ENCODE peak calls at places on chromosome 11, in ten cellular contexts. One of them, this sample, is unnamed.
A peak's percentile ranks its signal among the peaks of the same experiment; 100 is the strongest.

GRCh38 chr11:32960553-32961164 is 55.0 kb upstream of the DEPDC7 start:
- DNase-seq in colonic mucosa: no peak
- DNase-seq in brain microvascular endothelial cell: no peak
- DNase-seq in dorsolateral prefrontal cortex: no peak
- DNase-seq in left lung: no peak
- DNase-seq in left ventricle myocardium inferior: no peak
- DNase-seq in mesenchymal stem cell: peak; percentile 63
- DNase-seq in sigmoid colon: no peak
- DNase-seq in ovary: no peak
- DNase-seq in WERI-Rb-1: no peak
- DNase-seq in this sample: no peak

GRCh38 chr11:12149672-12150225 is 39.4 kb downstream of the MICAL2 start:
- DNase-seq in colonic mucosa: no peak
- DNase-seq in brain microvascular endothelial cell: no peak
- DNase-seq in dorsolateral prefrontal cortex: no peak
- DNase-seq in left lung: no peak
- DNase-seq in left ventricle myocardium inferior: no peak
- DNase-seq in mesenchymal stem cell: peak; percentile 73
- DNase-seq in sigmoid colon: no peak
- DNase-seq in ovary: no peak
- DNase-seq in WERI-Rb-1: no peak
- DNase-seq in this sample: no peak

GRCh38 chr11:62725686-62726085 is 1.6 kb downstream of the HNRNPUL2 start:
- DNase-seq in colonic mucosa: peak; percentile 33
- DNase-seq in brain microvascular endothelial cell: no peak
- DNase-seq in dorsolateral prefrontal cortex: no peak
- DNase-seq in left lung: no peak
- DNase-seq in left ventricle myocardium inferior: no peak
- DNase-seq in mesenchymal stem cell: no peak
- DNase-seq in sigmoid colon: no peak
- DNase-seq in ovary: no peak
- DNase-seq in WERI-Rb-1: no peak
- DNase-seq in this sample: no peak

GRCh38 chr11:103920449-103920848 is 116.0 kb upstream of the DDI1 start:
- DNase-seq in colonic mucosa: no peak
- DNase-seq in brain microvascular endothelial cell: no peak
- DNase-seq in dorsolateral prefrontal cortex: no peak
- DNase-seq in left lung: no peak
- DNase-seq in left ventricle myocardium inferior: no peak
- DNase-seq in mesenchymal stem cell: peak; percentile 35
- DNase-seq in sigmoid colon: no peak
- DNase-seq in ovary: no peak
- DNase-seq in WERI-Rb-1: no peak
- DNase-seq in this sample: no peak

GRCh38 chr11:87398913-87399312 is 361.2 kb downstream of the TMEM135 start:
- DNase-seq in colonic mucosa: peak; percentile 36
- DNase-seq in brain microvascular endothelial cell: no peak
- DNase-seq in dorsolateral prefrontal cortex: no peak
- DNase-seq in left lung: no peak
- DNase-seq in left ventricle myocardium inferior: peak; percentile 57
- DNase-seq in mesenchymal stem cell: no peak
- DNase-seq in sigmoid colon: peak; percentile 88
- DNase-seq in ovary: no peak
- DNase-seq in WERI-Rb-1: no peak
- DNase-seq in this sample: peak; percentile 36

GRCh38 chr11:77100166-77101042 is 2.2 kb upstream of the OMP start:
- DNase-seq in colonic mucosa: no peak
- DNase-seq in brain microvascular endothelial cell: no peak
- DNase-seq in dorsolateral prefrontal cortex: no peak
- DNase-seq in left lung: peak; percentile 55
- DNase-seq in left ventricle myocardium inferior: peak; percentile 9
- DNase-seq in mesenchymal stem cell: no peak
- DNase-seq in sigmoid colon: peak; percentile 50
- DNase-seq in ovary: peak; percentile 15
- DNase-seq in WERI-Rb-1: no peak
- DNase-seq in this sample: peak; percentile 5

GRCh38 chr11:130308925-130309324 is 5.8 kb downstream of the ZBTB44 start:
- DNase-seq in colonic mucosa: no peak
- DNase-seq in brain microvascular endothelial cell: peak; percentile 2
- DNase-seq in dorsolateral prefrontal cortex: no peak
- DNase-seq in left lung: no peak
- DNase-seq in left ventricle myocardium inferior: no peak
- DNase-seq in mesenchymal stem cell: no peak
- DNase-seq in sigmoid colon: no peak
- DNase-seq in ovary: no peak
- DNase-seq in WERI-Rb-1: no peak
- DNase-seq in this sample: no peak

GRCh38 chr11:116787786-116788486 is at the start of gene ZPR1:
- DNase-seq in colonic mucosa: peak; percentile 91
- DNase-seq in brain microvascular endothelial cell: peak; percentile 65
- DNase-seq in dorsolateral prefrontal cortex: peak; percentile 77
- DNase-seq in left lung: peak; percentile 97
- DNase-seq in left ventricle myocardium inferior: peak; percentile 88
- DNase-seq in mesenchymal stem cell: peak; percentile 83
- DNase-seq in sigmoid colon: peak; percentile 92
- DNase-seq in ovary: peak; percentile 79
- DNase-seq in WERI-Rb-1: peak; percentile 67
- DNase-seq in this sample: peak; percentile 82

GRCh38 chr11:93116641-93117577 is 80.9 kb downstream of the SLC36A4 start:
- DNase-seq in colonic mucosa: peak; percentile 92
- DNase-seq in brain microvascular endothelial cell: no peak
- DNase-seq in dorsolateral prefrontal cortex: no peak
- DNase-seq in left lung: no peak
- DNase-seq in left ventricle myocardium inferior: no peak
- DNase-seq in mesenchymal stem cell: no peak
- DNase-seq in sigmoid colon: no peak
- DNase-seq in ovary: no peak
- DNase-seq in WERI-Rb-1: no peak
- DNase-seq in this sample: peak; percentile 19

GRCh38 chr11:34213366-34213765 is 107.9 kb downstream of the NAT10 start:
- DNase-seq in colonic mucosa: no peak
- DNase-seq in brain microvascular endothelial cell: no peak
- DNase-seq in dorsolateral prefrontal cortex: no peak
- DNase-seq in left lung: no peak
- DNase-seq in left ventricle myocardium inferior: no peak
- DNase-seq in mesenchymal stem cell: peak; percentile 29
- DNase-seq in sigmoid colon: no peak
- DNase-seq in ovary: no peak
- DNase-seq in WERI-Rb-1: no peak
- DNase-seq in this sample: no peak

GRCh38 chr11:3665336-3666022 is 5.7 kb downstream of the CHRNA10 start:
- DNase-seq in colonic mucosa: no peak
- DNase-seq in brain microvascular endothelial cell: no peak
- DNase-seq in dorsolateral prefrontal cortex: no peak
- DNase-seq in left lung: no peak
- DNase-seq in left ventricle myocardium inferior: no peak
- DNase-seq in mesenchymal stem cell: no peak
- DNase-seq in sigmoid colon: no peak
- DNase-seq in ovary: no peak
- DNase-seq in WERI-Rb-1: no peak
- DNase-seq in this sample: no peak

GRCh38 chr11:120096756-120097191 is 41.1 kb downstream of the TRIM29 start:
- DNase-seq in colonic mucosa: no peak
- DNase-seq in brain microvascular endothelial cell: no peak
- DNase-seq in dorsolateral prefrontal cortex: no peak
- DNase-seq in left lung: no peak
- DNase-seq in left ventricle myocardium inferior: no peak
- DNase-seq in mesenchymal stem cell: no peak
- DNase-seq in sigmoid colon: no peak
- DNase-seq in ovary: no peak
- DNase-seq in WERI-Rb-1: peak; percentile 65
- DNase-seq in this sample: no peak

GRCh38 chr11:112637046-112637445 is 324.2 kb upstream of the NCAM1 start:
- DNase-seq in colonic mucosa: no peak
- DNase-seq in brain microvascular endothelial cell: no peak
- DNase-seq in dorsolateral prefrontal cortex: peak; percentile 83
- DNase-seq in left lung: no peak
- DNase-seq in left ventricle myocardium inferior: no peak
- DNase-seq in mesenchymal stem cell: no peak
- DNase-seq in sigmoid colon: no peak
- DNase-seq in ovary: no peak
- DNase-seq in WERI-Rb-1: no peak
- DNase-seq in this sample: no peak

GRCh38 chr11:46252373-46252914 is 25.0 kb upstream of the CREB3L1 start:
- DNase-seq in colonic mucosa: peak; percentile 59
- DNase-seq in brain microvascular endothelial cell: no peak
- DNase-seq in dorsolateral prefrontal cortex: no peak
- DNase-seq in left lung: no peak
- DNase-seq in left ventricle myocardium inferior: no peak
- DNase-seq in mesenchymal stem cell: peak; percentile 42
- DNase-seq in sigmoid colon: no peak
- DNase-seq in ovary: no peak
- DNase-seq in WERI-Rb-1: no peak
- DNase-seq in this sample: peak; percentile 57

DNA sequence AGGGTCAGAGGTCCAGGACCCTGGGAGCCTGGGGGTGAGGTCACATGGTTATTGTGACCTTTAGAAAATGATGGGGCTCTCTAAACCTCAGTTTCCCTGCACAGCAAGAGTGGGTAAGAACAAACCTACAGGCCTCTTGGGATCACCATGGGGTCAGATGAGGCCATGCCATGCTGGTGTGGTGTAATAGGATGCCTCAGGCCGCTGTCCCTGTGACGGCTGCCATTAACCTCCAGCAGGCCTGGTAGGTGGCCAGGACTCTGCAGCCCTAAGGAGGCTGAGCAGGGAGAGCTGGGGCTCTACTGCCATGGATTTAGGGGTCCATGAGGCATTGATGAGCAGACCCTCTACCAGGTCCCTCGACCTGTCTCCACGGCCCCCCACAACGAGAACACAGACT is 265.5 kb downstream of the CTTN start:
- DNase-seq in colonic mucosa: no peak
- DNase-seq in brain microvascular endothelial cell: no peak
- DNase-seq in dorsolateral prefrontal cortex: no peak
- DNase-seq in left lung: no peak
- DNase-seq in left ventricle myocardium inferior: no peak
- DNase-seq in mesenchymal stem cell: no peak
- DNase-seq in sigmoid colon: no peak
- DNase-seq in ovary: no peak
- DNase-seq in WERI-Rb-1: no peak
- DNase-seq in this sample: no peak
- H3K27ac ChIP-seq in colonic mucosa: no peak overlapping the region
- H3K27ac ChIP-seq in brain microvascular endothelial cell: no peak overlapping the region
- H3K27ac ChIP-seq in dorsolateral prefrontal cortex: no peak overlapping the region
- H3K27ac ChIP-seq in left lung: no peak overlapping the region
- H3K27ac ChIP-seq in left ventricle myocardium inferior: no peak overlapping the region
- H3K27ac ChIP-seq in mesenchymal stem cell: no peak overlapping the region
- H3K27ac ChIP-seq in sigmoid colon: no peak overlapping the region
- H3K27ac ChIP-seq in ovary: no peak overlapping the region
- H3K27ac ChIP-seq in WERI-Rb-1: no peak overlapping the region
- H3K27ac ChIP-seq in this sample: no peak overlapping the region

DNA sequence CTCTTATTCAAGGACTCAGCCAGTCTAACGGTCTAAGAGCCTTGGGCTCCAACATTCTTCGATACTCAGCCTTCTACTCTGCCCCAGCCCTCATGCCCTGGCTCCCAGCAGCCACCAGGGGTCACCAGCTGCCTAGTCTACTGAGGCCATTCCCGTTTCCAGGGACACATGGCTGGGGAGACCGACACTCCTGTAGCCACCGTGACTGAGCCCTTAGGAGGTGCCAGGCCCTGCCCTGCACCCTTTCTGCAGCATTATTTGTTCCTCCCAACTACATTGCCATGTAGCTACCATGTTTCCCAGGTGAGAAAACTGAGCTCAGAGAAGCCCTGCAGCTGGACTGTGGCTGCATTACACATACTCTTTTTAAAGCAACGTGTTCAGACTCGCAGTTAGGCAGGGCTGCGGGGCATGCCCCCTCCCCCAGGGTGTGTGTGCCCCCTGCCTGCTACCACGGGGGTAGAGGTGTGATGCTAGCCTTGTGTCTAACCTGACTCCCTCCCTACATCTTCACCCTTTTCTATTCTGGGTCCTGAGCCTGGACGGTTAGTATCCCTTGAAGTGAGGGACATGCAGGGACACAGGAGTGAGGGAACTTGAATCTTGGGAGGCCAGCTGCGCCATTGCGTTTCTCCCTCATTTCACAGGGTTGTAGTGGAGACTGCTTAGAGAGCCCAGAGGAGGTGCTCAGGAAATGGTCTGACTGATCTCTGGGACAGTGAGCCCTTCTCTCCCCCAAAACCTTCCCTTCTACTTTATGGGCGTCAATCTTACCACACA is 17.5 kb downstream of the ATG16L2 start:
- DNase-seq in colonic mucosa: peak; percentile 85
- DNase-seq in brain microvascular endothelial cell: peak; percentile 63
- DNase-seq in dorsolateral prefrontal cortex: peak; percentile 77
- DNase-seq in left lung: peak; percentile 89
- DNase-seq in left ventricle myocardium inferior: peak; percentile 87
- DNase-seq in mesenchymal stem cell: peak; percentile 82
- DNase-seq in sigmoid colon: peak; percentile 93
- DNase-seq in ovary: peak; percentile 87
- DNase-seq in WERI-Rb-1: peak; percentile 86
- DNase-seq in this sample: peak; percentile 88
- H3K27ac ChIP-seq in colonic mucosa: no peak overlapping the region
- H3K27ac ChIP-seq in brain microvascular endothelial cell: no peak overlapping the region
- H3K27ac ChIP-seq in dorsolateral prefrontal cortex: peak overlapping the region; percentile 52
- H3K27ac ChIP-seq in left lung: no peak overlapping the region
- H3K27ac ChIP-seq in left ventricle myocardium inferior: peak overlapping the region; percentile 95
- H3K27ac ChIP-seq in mesenchymal stem cell: no peak overlapping the region
- H3K27ac ChIP-seq in sigmoid colon: peak overlapping the region; percentile 71
- H3K27ac ChIP-seq in ovary: peak overlapping the region; percentile 31
- H3K27ac ChIP-seq in WERI-Rb-1: peak overlapping the region; percentile 14
- H3K27ac ChIP-seq in this sample: peak overlapping the region; percentile 26

DNA sequence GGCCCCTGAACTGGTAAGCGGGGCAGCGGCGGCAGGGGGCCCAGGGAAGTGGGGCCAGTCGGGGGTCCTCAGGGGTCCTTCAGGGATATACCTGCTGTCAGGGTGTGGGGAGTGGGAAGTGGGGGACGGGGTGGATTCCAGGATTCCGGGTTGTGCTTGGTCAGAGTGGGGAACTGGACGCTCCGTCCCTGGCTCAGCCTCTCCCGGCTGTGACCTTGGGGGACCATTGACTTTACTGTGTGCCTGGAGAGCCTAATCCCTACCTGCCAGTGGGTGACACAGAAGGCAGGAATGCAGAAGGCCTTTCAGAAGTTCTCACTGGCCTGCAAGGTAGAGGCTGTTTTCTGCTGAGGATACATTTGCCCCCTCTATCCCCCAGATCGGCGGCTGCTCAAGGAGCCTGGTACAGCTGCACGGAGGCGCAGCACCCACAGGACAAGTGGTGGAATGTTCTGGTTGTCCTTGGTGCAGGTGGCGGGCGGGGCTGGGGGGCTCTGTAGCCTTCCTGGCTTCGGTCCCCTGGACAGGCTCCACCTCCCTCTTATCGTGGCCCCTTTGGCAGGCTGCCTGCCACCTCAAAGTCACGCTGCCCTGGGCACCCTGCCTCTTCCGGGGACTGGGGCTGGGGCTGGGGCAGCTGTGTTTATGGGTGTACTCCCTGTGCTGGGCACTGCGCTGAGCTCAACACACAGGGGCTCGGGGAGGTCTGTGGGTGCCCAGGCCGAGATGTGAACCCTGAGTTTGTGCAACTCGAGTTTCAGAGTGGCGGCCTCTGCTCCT is 18.4 kb downstream of the KCNQ1 start:
- DNase-seq in colonic mucosa: peak; percentile 88
- DNase-seq in brain microvascular endothelial cell: no peak
- DNase-seq in dorsolateral prefrontal cortex: no peak
- DNase-seq in left lung: peak; percentile 90
- DNase-seq in left ventricle myocardium inferior: peak; percentile 82
- DNase-seq in mesenchymal stem cell: no peak
- DNase-seq in sigmoid colon: peak; percentile 59
- DNase-seq in ovary: peak; percentile 35
- DNase-seq in WERI-Rb-1: no peak
- DNase-seq in this sample: peak; percentile 97
- H3K27ac ChIP-seq in colonic mucosa: no peak overlapping the region
- H3K27ac ChIP-seq in brain microvascular endothelial cell: no peak overlapping the region
- H3K27ac ChIP-seq in dorsolateral prefrontal cortex: no peak overlapping the region
- H3K27ac ChIP-seq in left lung: peak overlapping the region; percentile 59
- H3K27ac ChIP-seq in left ventricle myocardium inferior: peak overlapping the region; percentile 94
- H3K27ac ChIP-seq in mesenchymal stem cell: no peak overlapping the region
- H3K27ac ChIP-seq in sigmoid colon: no peak overlapping the region
- H3K27ac ChIP-seq in ovary: no peak overlapping the region
- H3K27ac ChIP-seq in WERI-Rb-1: no peak overlapping the region
- H3K27ac ChIP-seq in this sample: peak overlapping the region; percentile 91

GRCh38 chr11:111514216-111515031 is at the start of gene HOATZ:
- DNase-seq in colonic mucosa: no peak
- DNase-seq in brain microvascular endothelial cell: no peak
- DNase-seq in dorsolateral prefrontal cortex: no peak
- DNase-seq in left lung: peak; percentile 65
- DNase-seq in left ventricle myocardium inferior: no peak
- DNase-seq in mesenchymal stem cell: peak; percentile 51
- DNase-seq in sigmoid colon: no peak
- DNase-seq in ovary: no peak
- DNase-seq in WERI-Rb-1: no peak
- DNase-seq in this sample: no peak
- H3K27ac ChIP-seq in colonic mucosa: no peak within 1 kb of the TSS
- H3K27ac ChIP-seq in brain microvascular endothelial cell: no peak within 1 kb of the TSS
- H3K27ac ChIP-seq in dorsolateral prefrontal cortex: no peak within 1 kb of the TSS
- H3K27ac ChIP-seq in left lung: no peak within 1 kb of the TSS
- H3K27ac ChIP-seq in left ventricle myocardium inferior: no peak within 1 kb of the TSS
- H3K27ac ChIP-seq in mesenchymal stem cell: no peak within 1 kb of the TSS
- H3K27ac ChIP-seq in sigmoid colon: no peak within 1 kb of the TSS
- H3K27ac ChIP-seq in ovary: no peak within 1 kb of the TSS
- H3K27ac ChIP-seq in WERI-Rb-1: no peak within 1 kb of the TSS
- H3K27ac ChIP-seq in this sample: no peak within 1 kb of the TSS

This sample was measured in body of pancreas.